ENCODE peak calls at places on chromosomes 3 and 15, in five cellular contexts. J, Q, E, W and N are unnamed samples.

GRCh38 chr15:64246364-64247189 is 83.8 kb upstream of the PPIB start:
- DNase-seq in J (no peak), Q (peak; percentile 83), E (peak; percentile 96), W (peak; percentile 69), N (peak; percentile 34)

GRCh38 chr3:119796368-119796767 is 14.5 kb downstream of the NR1I2 start:
- DNase-seq in J (no peak), Q (no peak), E (no peak), W (no peak), N (no peak)

GRCh38 chr15:31402511-31403056 is 75.9 kb downstream of the KLF13 start:
- DNase-seq in J (no peak), Q (no peak), E (no peak), W (no peak), N (no peak)

GRCh38 chr15:51874751-51875644 is 45.5 kb downstream of the TMOD3 start:
- DNase-seq in J (no peak), Q (peak; percentile 65), E (peak; percentile 97), W (peak; percentile 85), N (peak; percentile 36)

GRCh38 chr15:68210821-68211655 is 5.9 kb upstream of the CALML4 start:
- DNase-seq in J (peak; percentile 85), Q (peak; percentile 74), E (no peak), W (peak; percentile 72), N (peak; percentile 90)

GRCh38 chr3:160885791-160886286 is 129.8 kb downstream of the PPM1L start:
- DNase-seq in J (no peak), Q (peak; percentile 74), E (no peak), W (no peak), N (peak; percentile 61)

GRCh38 chr3:34865350-34865749 is 774.0 kb upstream of the ARPP21 start:
- DNase-seq in J (no peak), Q (no peak), E (no peak), W (no peak), N (peak; percentile 42)

GRCh38 chr3:13648060-13648743 is 99.3 kb downstream of the FBLN2 start:
- DNase-seq in J (peak; percentile 91), Q (peak; percentile 92), E (peak; percentile 70), W (peak; percentile 95), N (peak; percentile 93)

GRCh38 chr15:56719774-56720555 is 13.3 kb downstream of the ZNF280D start:
- DNase-seq in J (peak; percentile 62), Q (no peak), E (no peak), W (no peak), N (no peak)

GRCh38 chr15:64883097-64883581 is 28.6 kb upstream of the ANKDD1A start:
- DNase-seq in J (no peak), Q (no peak), E (peak; percentile 87), W (no peak), N (no peak)

GRCh38 chr3:72492240-72492639 is 356.0 kb downstream of the SHQ1 start:
- DNase-seq in J (no peak), Q (peak; percentile 30), E (peak; percentile 94), W (no peak), N (no peak)

GRCh38 chr3:31848163-31848848 is 132.8 kb downstream of the OSBPL10 start:
- DNase-seq in J (no peak), Q (no peak), E (no peak), W (no peak), N (no peak)

GRCh38 chr3:125231895-125232294 is 19.3 kb upstream of the SLC12A8 start:
- DNase-seq in J (no peak), Q (no peak), E (peak; percentile 56), W (no peak), N (no peak)

GRCh38 chr3:152325136-152325535 is 56.4 kb downstream of the MBNL1 start:
- DNase-seq in J (no peak), Q (no peak), E (no peak), W (no peak), N (no peak)

GRCh38 chr15:27774191-27774590 is 324.9 kb downstream of the OCA2 start:
- DNase-seq in J (no peak), Q (no peak), E (no peak), W (no peak), N (no peak)

GRCh38 chr3:43885908-43886618 is 195.3 kb downstream of the ABHD5 start:
- DNase-seq in J (no peak), Q (no peak), E (no peak), W (no peak), N (no peak)

GRCh38 chr3:69784854-69785523 is 45.7 kb downstream of the MITF start:
- DNase-seq in J (no peak), Q (no peak), E (peak; percentile 27), W (peak; percentile 65), N (no peak)

GRCh38 chr3:4814302-4814903 is 164.8 kb upstream of the BHLHE40 start:
- DNase-seq in J (no peak), Q (peak; percentile 44), E (no peak), W (no peak), N (no peak)

GRCh38 chr3:101690972-101691371 is 4.5 kb upstream of the RPL24 start:
- DNase-seq in J (no peak), Q (no peak), E (no peak), W (no peak), N (peak; percentile 21)

GRCh38 chr3:101685050-101685400 is 1.5 kb downstream of the RPL24 start:
- DNase-seq in J (no peak), Q (no peak), E (no peak), W (no peak), N (no peak)

GRCh38 chr3:101685870-101686307 is 629 bp downstream of the RPL24 start:
- DNase-seq in J (peak; percentile 62), Q (no peak), E (no peak), W (no peak), N (peak; percentile 17)

GRCh38 chr3:101689291-101689690 is 2.8 kb upstream of the RPL24 start:
- DNase-seq in J (no peak), Q (no peak), E (no peak), W (no peak), N (no peak)

GRCh38 chr3:101687142-101687931 is 819 bp upstream of the RPL24 start:
- DNase-seq in J (no peak), Q (no peak), E (peak; percentile 57), W (no peak), N (no peak)
- H3K4me2 ChIP-seq in J (peak overlapping the region; percentile 99), Q (no peak overlapping the region), E (peak overlapping the region; percentile 78), W (peak overlapping the region; percentile 90), N (peak overlapping the region; percentile 73)

GRCh38 chr3:99920530-99921376 is 103.1 kb downstream of the CMSS1 start:
- DNase-seq in J (no peak), Q (peak; percentile 91), E (peak; percentile 61), W (no peak), N (peak; percentile 50)

GRCh38 chr3:99921377-99921695 is 103.7 kb downstream of the CMSS1 start:
- DNase-seq in J (no peak), Q (no peak), E (no peak), W (no peak), N (no peak)

GRCh38 chr3:99915911-99916310 is 98.2 kb downstream of the CMSS1 start:
- DNase-seq in J (no peak), Q (no peak), E (no peak), W (no peak), N (no peak)

GRCh38 chr3:99919694-99920093 is 102.0 kb downstream of the CMSS1 start:
- DNase-seq in J (no peak), Q (no peak), E (no peak), W (no peak), N (no peak)

DNA sequence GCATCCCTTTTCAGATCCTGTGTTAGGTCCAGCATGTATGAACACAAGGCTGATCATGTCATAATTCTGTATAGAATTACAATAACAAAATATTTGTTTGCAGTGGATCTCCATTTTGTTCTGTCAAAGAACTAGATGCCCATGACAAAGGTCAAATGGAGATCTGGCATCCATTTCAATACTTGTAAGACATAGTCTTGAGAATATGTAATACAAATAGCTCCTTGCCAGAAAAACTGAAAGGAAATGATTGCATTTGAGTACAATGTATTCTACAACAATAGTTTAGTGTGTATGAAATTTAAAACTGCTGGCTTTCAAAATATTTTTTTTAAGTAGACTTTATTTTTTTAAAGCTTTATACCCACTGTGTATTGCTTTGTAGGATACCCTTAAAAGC is 101.1 kb downstream of the CMSS1 start:
- DNase-seq in J (no peak), Q (no peak), E (no peak), W (no peak), N (no peak)
- H3K4me1 ChIP-seq in J (no peaks in the 10 kb centered on the region), Q (peaks cover 6% of the 10 kb centered on the region), E (peaks cover 15% of the 10 kb centered on the region), W (peaks cover 19% of the 10 kb centered on the region), N (peaks cover 23% of the 10 kb centered on the region)

DNA sequence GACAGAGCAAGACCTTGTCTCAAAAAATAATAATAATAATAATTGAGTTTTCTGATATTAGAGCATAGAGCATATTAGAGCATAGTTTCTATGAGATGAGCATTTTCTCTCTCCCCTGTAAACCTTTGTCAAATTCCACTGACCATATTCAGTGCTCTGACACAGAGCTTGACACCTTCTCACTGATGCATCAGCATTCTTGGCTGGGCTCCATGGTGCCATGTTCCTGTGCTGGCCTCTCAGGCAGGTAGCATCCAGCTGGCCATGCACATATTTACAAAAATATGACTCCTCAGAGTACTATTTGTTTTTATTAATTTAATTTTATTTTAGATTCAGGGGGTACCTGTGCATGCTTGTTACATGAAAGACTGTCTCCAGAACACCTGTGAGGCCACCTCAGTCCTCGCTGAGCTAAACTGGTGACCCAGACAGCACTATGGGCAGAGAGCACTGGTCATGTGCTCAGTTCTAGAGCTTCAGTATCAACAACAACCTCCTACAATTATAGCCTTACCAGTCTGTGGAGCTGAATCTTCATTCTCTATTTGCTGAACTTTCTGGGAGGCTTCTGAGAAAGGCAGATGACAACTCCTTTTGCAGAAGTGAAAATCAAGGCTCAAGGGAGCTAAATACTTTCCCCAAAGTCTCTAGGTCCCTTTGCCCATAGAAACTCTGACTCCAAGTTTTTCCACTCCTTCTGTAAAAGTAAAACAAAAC is 21.6 kb upstream of the SLC28A2 start:
- DNase-seq in J (no peak), Q (no peak), E (peak; percentile 47), W (no peak), N (no peak)
- H3K4me2 ChIP-seq in J (no peak overlapping the region), Q (no peak overlapping the region), E (no peak overlapping the region), W (no peak overlapping the region), N (no peak overlapping the region)

GRCh38 chr15:74228723-74229081 is 7.4 kb upstream of the CCDC33 start:
- DNase-seq in J (no peak), Q (peak; percentile 74), E (no peak), W (no peak), N (peak; percentile 62)

GRCh38 chr15:74225928-74226327 is 10.2 kb upstream of the CCDC33 start:
- DNase-seq in J (no peak), Q (no peak), E (no peak), W (no peak), N (no peak)

GRCh38 chr15:74226761-74227540 is 9.2 kb upstream of the CCDC33 start:
- DNase-seq in J (no peak), Q (no peak), E (no peak), W (no peak), N (no peak)

GRCh38 chr15:74229686-74230085 is 6.4 kb upstream of the CCDC33 start:
- DNase-seq in J (no peak), Q (no peak), E (no peak), W (no peak), N (no peak)

DNA sequence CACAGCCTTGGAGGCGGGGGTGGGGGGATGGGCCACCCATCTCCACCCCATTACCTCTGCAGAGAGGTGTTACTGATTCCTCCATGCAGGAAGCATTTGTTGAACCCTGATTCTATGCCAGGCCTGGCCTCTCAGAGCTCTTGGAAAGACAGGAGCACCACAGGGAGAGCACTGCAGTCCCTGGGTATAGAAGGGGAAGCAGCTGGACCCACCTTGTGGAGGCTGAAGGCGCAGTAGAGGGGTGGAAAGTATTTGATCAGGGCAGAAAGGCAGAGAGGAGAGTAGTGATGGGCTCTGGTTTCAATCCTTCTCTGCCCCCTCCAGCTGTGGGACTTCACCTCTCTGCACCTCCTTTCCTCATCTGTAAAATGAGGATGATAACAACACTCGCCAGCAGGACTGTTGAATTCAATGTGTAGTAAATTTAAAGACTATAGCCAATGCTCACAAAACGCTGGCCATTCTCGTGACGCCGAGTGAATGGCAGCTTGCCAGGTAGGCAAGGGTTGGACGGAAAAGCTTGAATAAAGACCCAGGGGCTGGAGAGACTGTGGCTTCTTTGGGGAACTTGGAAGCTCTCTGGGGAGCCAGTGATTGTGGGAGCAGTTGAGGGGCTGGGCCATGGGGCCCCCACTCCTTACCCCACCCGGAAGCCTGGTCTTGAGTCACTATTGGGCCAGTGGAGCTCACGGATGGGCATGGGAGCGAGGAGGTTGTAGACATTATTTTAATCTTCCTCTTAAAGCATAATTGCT is 8.0 kb upstream of the CCDC33 start:
- DNase-seq in J (peak; percentile 26), Q (no peak), E (no peak), W (no peak), N (no peak)
- H3K4me1 ChIP-seq in J (no peaks in the 10 kb centered on the region), Q (peaks cover 16% of the 10 kb centered on the region), E (no peaks in the 10 kb centered on the region), W (peaks cover 17% of the 10 kb centered on the region), N (peaks cover 27% of the 10 kb centered on the region)